ENCODE peak calls at places on chromosomes 5 and 9, in five cellular contexts. S, R, V, T and P are unnamed samples.

GRCh38 chr5:61020415-61020814 is 75.4 kb downstream of the NDUFAF2 start:
- DNase-seq in S (peak; percentile 44), R (no peak), V (no peak), T (no peak), P (no peak)

GRCh38 chr9:83620841-83621636 is 1.9 kb upstream of the IDNK start:
- DNase-seq in S (peak; percentile 37), R (peak; percentile 70), V (peak; percentile 53), T (peak; percentile 48), P (peak; percentile 74)

GRCh38 chr5:16855475-16855874 is 80.6 kb downstream of the MYO10 start:
- DNase-seq in S (no peak), R (no peak), V (peak; percentile 8), T (no peak), P (peak; percentile 52)

GRCh38 chr9:136327313-136327971 is at the start of gene GPSM1:
- DNase-seq in S (no peak), R (no peak), V (no peak), T (peak; percentile 80), P (no peak)

GRCh38 chr9:134127616-134128015 is 8.3 kb upstream of the WDR5 start:
- DNase-seq in S (no peak), R (no peak), V (no peak), T (no peak), P (no peak)

GRCh38 chr9:92004045-92004392 is 54.0 kb upstream of the ROR2 start:
- DNase-seq in S (no peak), R (no peak), V (no peak), T (no peak), P (peak; percentile 37)

GRCh38 chr5:146533260-146533857 is 17.4 kb upstream of the GPR151 start:
- DNase-seq in S (peak; percentile 27), R (peak; percentile 81), V (peak; percentile 83), T (peak; percentile 64), P (peak; percentile 84)

GRCh38 chr9:130634191-130634768 is 30.1 kb upstream of the PRDM12 start:
- DNase-seq in S (no peak), R (no peak), V (no peak), T (no peak), P (no peak)

GRCh38 chr5:1499851-1500250 is 23.9 kb downstream of the LPCAT1 start:
- DNase-seq in S (no peak), R (no peak), V (no peak), T (no peak), P (no peak)

GRCh38 chr9:128056887-128057723 is 10.0 kb downstream of the NAIF1 start:
- DNase-seq in S (no peak), R (no peak), V (no peak), T (no peak), P (peak; percentile 67)

GRCh38 chr9:85744481-85744880 is 2.7 kb upstream of the AGTPBP1 start:
- DNase-seq in S (no peak), R (no peak), V (no peak), T (no peak), P (no peak)

GRCh38 chr9:116501871-116502270 is 185.2 kb upstream of the TRIM32 start:
- DNase-seq in S (no peak), R (peak; percentile 78), V (no peak), T (no peak), P (peak; percentile 55)

GRCh38 chr9:34986541-34987047 is 3.0 kb upstream of the DNAJB5 start:
- DNase-seq in S (no peak), R (peak; percentile 58), V (peak; percentile 55), T (peak; percentile 75), P (peak; percentile 88)

GRCh38 chr9:127139071-127139731 is 16.8 kb upstream of the ANGPTL2 start:
- DNase-seq in S (no peak), R (peak; percentile 55), V (no peak), T (no peak), P (no peak)

GRCh38 chr9:88998911-88999310 is 7.6 kb downstream of the S1PR3 start:
- DNase-seq in S (no peak), R (no peak), V (no peak), T (no peak), P (no peak)

GRCh38 chr5:51391175-51391574 is 7.9 kb downstream of the ISL1 start:
- DNase-seq in S (no peak), R (peak; percentile 63), V (no peak), T (no peak), P (peak; percentile 45)

GRCh38 chr9:68704804-68705635 is at the start of gene PIP5K1B:
- DNase-seq in S (no peak), R (peak; percentile 92), V (peak; percentile 58), T (peak; percentile 73), P (peak; percentile 89)

GRCh38 chr5:65255294-65255693 is 226.4 kb downstream of the ADAMTS6 start:
- DNase-seq in S (no peak), R (no peak), V (no peak), T (no peak), P (no peak)

GRCh38 chr5:64680289-64680688 is 10.0 kb upstream of the SHISAL2B start:
- DNase-seq in S (no peak), R (no peak), V (no peak), T (no peak), P (peak; percentile 83)

GRCh38 chr9:75289332-75289731 is 201.0 kb downstream of the OSTF1 start:
- DNase-seq in S (no peak), R (no peak), V (no peak), T (no peak), P (no peak)

GRCh38 chr9:63817622-63818518 is 1467.1 kb downstream of the FOXD4L5 start:
- DNase-seq in S (no peak), R (peak; percentile 88), V (peak; percentile 35), T (peak; percentile 80), P (peak; percentile 22)

GRCh38 chr9:4443439-4443838 is 46.8 kb upstream of the SLC1A1 start:
- DNase-seq in S (no peak), R (no peak), V (no peak), T (no peak), P (no peak)

GRCh38 chr5:2847608-2848007 is 96.1 kb upstream of the IRX2 start:
- DNase-seq in S (no peak), R (no peak), V (no peak), T (no peak), P (no peak)

GRCh38 chr5:38533286-38534121 is 22.9 kb downstream of the LIFR start:
- DNase-seq in S (no peak), R (no peak), V (no peak), T (no peak), P (no peak)

GRCh38 chr5:9058161-9058560 is 487.7 kb downstream of the SEMA5A start:
- DNase-seq in S (no peak), R (no peak), V (no peak), T (no peak), P (no peak)